ENCODE peak calls at places on chromosomes 2 and 18, in four cellular contexts. N is PC-9; K is stimulated activated CD4-positive, alpha-beta T cell treated with anti-CD3 and anti-CD28 coated beads, Interleukin-1b, Interleukin-23, amount 100 ng/mL, for 24 hours; B is fibroblast of gingiva. P is an unnamed sample.

GRCh38 chr18:75087119-75088020 is 121.6 kb downstream of the PTGR3 start:
- DNase-seq in K (no peak), N (no peak), B (no peak), P (no peak)

GRCh38 chr18:57748770-57749603 is 54.1 kb downstream of the ATP8B1 start:
- DNase-seq in K (no peak), B (no peak), N (peak), P (peak)

GRCh38 chr2:96837575-96837974 is 6.2 kb downstream of the ANKRD23 start:
- DNase-seq in B (no peak), N (no peak), K (no peak), P (no peak)

GRCh38 chr18:48222118-48222517 is 187.1 kb downstream of the ZBTB7C start:
- DNase-seq in K (no peak), B (no peak), N (peak), P (peak)

GRCh38 chr2:217795067-217795466 is 207.7 kb downstream of the TNS1 start:
- DNase-seq in N (no peak), B (no peak), K (no peak), P (no peak)

GRCh38 chr18:21391074-21391673 is 149.1 kb downstream of the GREB1L start:
- DNase-seq in K (no peak), N (peak), B (peak), P (peak)

GRCh38 chr2:218780851-218781690 is 876 bp upstream of the CYP27A1 start:
- DNase-seq in K (no peak), N (peak), B (no peak), P (no peak)

GRCh38 chr2:181673178-181673577 is 7.1 kb downstream of the NEUROD1 start:
- DNase-seq in N (peak), B (no peak), K (no peak), P (no peak)

GRCh38 chr2:237682901-237683670 is 55.7 kb downstream of the LRRFIP1 start:
- DNase-seq in N (peak), K (no peak), B (no peak), P (no peak)

GRCh38 chr2:128394004-128394730 is 75.5 kb upstream of the HS6ST1 start:
- DNase-seq in K (no peak), B (no peak), N (no peak), P (no peak)